ENCODE peak calls at places on chromosomes 7 and 10, in nine cellular contexts. A is heart left ventricle, N is astrocyte, F is fibroblast of mammary gland, W is fibroblast of lung, U is transverse colon, T is PC-3, O is cardiac muscle cell, Z is MM.1S. V is an unnamed sample.

GRCh38 chr7:94509879-94510581 is 421 bp downstream of the CASD1 start:
- DNase-seq in A (peak; percentile 72), N (peak; percentile 51), F (peak; percentile 53), W (peak; percentile 66), U (peak; percentile 82), T (peak; percentile 54), O (peak; percentile 88), Z (peak; percentile 60), V (peak; percentile 73)

GRCh38 chr7:137943132-137943551 is 58.7 kb downstream of the CREB3L2 start:
- DNase-seq in A (peak; percentile 64), N (peak; percentile 89), F (peak; percentile 97), W (peak; percentile 98), U (no peak), T (no peak), O (no peak), Z (no peak), V (no peak)

GRCh38 chr7:132041108-132041507 is 484.7 kb upstream of the PODXL start:
- DNase-seq in A (no peak), N (no peak), F (no peak), W (no peak), U (no peak), T (no peak), O (no peak), Z (no peak), V (no peak)

GRCh38 chr10:1211844-1212570 is 155.8 kb downstream of the WDR37 start:
- DNase-seq in A (no peak), N (no peak), F (no peak), W (no peak), U (no peak), T (no peak), O (no peak), Z (no peak), V (no peak)

GRCh38 chr10:105837951-105838350 is 1196.9 kb downstream of the SORCS3 start:
- DNase-seq in A (no peak), N (peak; percentile 20), F (peak; percentile 0), W (peak; percentile 8), U (no peak), T (peak; percentile 11), O (no peak), Z (peak; percentile 48), V (no peak)

GRCh38 chr7:98329974-98330373 is 48.5 kb downstream of the BRI3 start:
- DNase-seq in A (no peak), N (peak; percentile 86), F (peak; percentile 29), W (no peak), U (no peak), T (no peak), O (no peak), Z (no peak), V (no peak)

GRCh38 chr10:62707810-62708209 is 96.7 kb upstream of the ADO start:
- DNase-seq in A (no peak), N (no peak), F (no peak), W (no peak), U (no peak), T (no peak), O (no peak), Z (peak; percentile 72), V (no peak)

GRCh38 chr7:69967152-69967591 is 368.9 kb downstream of the AUTS2 start:
- DNase-seq in A (peak; percentile 70), N (peak; percentile 29), F (peak; percentile 14), W (peak; percentile 2), U (no peak), T (no peak), O (peak; percentile 53), Z (no peak), V (peak; percentile 22)

GRCh38 chr10:63700209-63700934 is 179.2 kb downstream of the REEP3 start:
- DNase-seq in A (peak; percentile 68), N (peak; percentile 99), F (peak; percentile 100), W (peak; percentile 98), U (no peak), T (peak; percentile 99), O (no peak), Z (no peak), V (peak; percentile 66)

GRCh38 chr10:97510686-97511085 is 12.0 kb downstream of the UBTD1 start:
- DNase-seq in A (no peak), N (no peak), F (no peak), W (no peak), U (no peak), T (no peak), O (no peak), Z (no peak), V (no peak)

GRCh38 chr10:24720096-24720495 is 3.6 kb downstream of the ARHGAP21 start:
- DNase-seq in A (no peak), N (no peak), F (no peak), W (no peak), U (no peak), T (no peak), O (no peak), Z (no peak), V (no peak)

GRCh38 chr7:3092468-3092867 is 48.8 kb upstream of the CARD11 start:
- DNase-seq in A (peak; percentile 36), N (no peak), F (no peak), W (peak; percentile 11), U (peak; percentile 46), T (no peak), O (no peak), Z (peak; percentile 45), V (peak; percentile 25)

GRCh38 chr10:81002382-81002781 is 464.7 kb downstream of the SH2D4B start:
- DNase-seq in A (no peak), N (no peak), F (no peak), W (no peak), U (no peak), T (no peak), O (no peak), Z (no peak), V (no peak)

DNA sequence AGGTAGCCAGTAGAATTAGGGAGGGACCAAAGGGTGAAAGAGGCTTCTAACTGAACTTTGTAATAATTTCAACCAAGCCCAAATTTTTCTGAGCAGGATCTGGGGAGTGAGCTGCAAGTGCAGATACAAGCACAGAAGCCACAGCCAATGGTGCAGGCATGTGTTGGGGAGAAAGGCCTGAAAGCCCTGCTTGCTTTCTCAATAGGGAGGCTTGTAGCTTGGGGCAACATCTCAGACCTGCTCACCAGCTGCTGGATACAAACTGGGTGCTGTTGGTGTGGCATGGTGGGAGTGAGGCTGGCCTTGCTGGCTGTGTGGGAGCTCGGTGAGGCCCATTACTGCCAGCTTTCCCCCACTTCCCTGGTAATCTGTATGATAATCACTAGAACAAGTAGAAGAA is 688.5 kb upstream of the SEMA3D start:
- DNase-seq in A (no peak), N (no peak), F (no peak), W (no peak), U (no peak), T (no peak), O (no peak), Z (no peak), V (no peak)
- H3K4me3 ChIP-seq in A (no peak overlapping the region), N (no peak overlapping the region), F (no peak overlapping the region), W (no peak overlapping the region), U (no peak overlapping the region), T (no peak overlapping the region), O (no peak overlapping the region), Z (no peak overlapping the region), V (no peak overlapping the region)

DNA sequence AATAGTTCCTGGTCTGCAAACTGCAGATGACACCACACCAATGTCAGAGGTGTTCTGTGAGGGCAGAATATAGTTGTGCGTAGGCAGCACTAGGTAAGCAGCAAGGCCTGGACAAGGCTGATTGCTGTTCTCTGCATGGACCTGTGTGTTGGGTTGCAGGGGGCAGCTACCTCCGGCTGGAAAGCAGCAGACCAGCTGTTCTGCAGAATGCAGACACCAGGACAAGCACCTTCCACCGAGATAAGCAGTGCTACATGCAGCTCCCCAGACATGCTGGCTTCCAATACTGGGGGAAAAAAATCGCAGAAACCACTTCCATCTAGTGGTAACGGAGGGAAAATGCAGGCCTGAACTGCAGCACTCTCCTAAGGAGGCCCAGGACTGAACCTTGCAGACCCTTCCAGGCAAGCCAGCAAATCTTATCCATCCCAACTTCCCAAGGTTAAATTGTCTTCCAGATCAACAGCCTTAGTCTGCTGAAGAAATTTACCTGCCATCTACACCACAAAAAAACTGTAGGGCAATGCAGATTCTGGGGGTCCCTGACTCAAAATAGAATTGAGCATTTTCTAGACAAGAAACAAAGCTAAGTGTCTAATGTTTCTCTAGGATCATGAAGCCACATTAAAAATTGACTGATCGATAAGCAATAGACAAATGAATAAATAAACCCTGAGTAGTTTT is 50.5 kb upstream of the COBL start:
- DNase-seq in A (peak; percentile 36), N (peak; percentile 18), F (peak; percentile 50), W (peak; percentile 51), U (peak; percentile 34), T (peak; percentile 75), O (peak; percentile 83), Z (peak; percentile 54), V (peak; percentile 34)
- TF ChIP-seq CTCF in A (peak; percentile 61), N (peak; percentile 76), F (peak; percentile 67), W (peak; percentile 56), U (peak; percentile 72), T (peak; percentile 84), O (peak; percentile 73), Z (peak; percentile 63), V (peak; percentile 61)

GRCh38 chr10:50991496-50992355 is 82.6 kb upstream of the PRKG1 start:
- DNase-seq in A (peak; percentile 79), N (no peak), F (peak; percentile 62), W (peak; percentile 84), U (peak; percentile 61), T (no peak), O (peak; percentile 58), Z (no peak), V (peak; percentile 24)
- H3K4me3 ChIP-seq in A (peak overlapping the region; percentile 80), N (peak overlapping the region; percentile 70), F (peak overlapping the region; percentile 63), W (peak overlapping the region; percentile 88), U (peak overlapping the region; percentile 89), T (peak overlapping the region; percentile 71), O (peak overlapping the region; percentile 57), Z (peak overlapping the region; percentile 67), V (peak overlapping the region; percentile 40)

GRCh38 chr10:7391748-7392147 is 19.1 kb downstream of the SFMBT2 start:
- DNase-seq in A (no peak), N (no peak), F (no peak), W (no peak), U (no peak), T (no peak), O (no peak), Z (no peak), V (no peak)

GRCh38 chr10:7389844-7390243 is 21.0 kb downstream of the SFMBT2 start:
- DNase-seq in A (no peak), N (no peak), F (no peak), W (no peak), U (no peak), T (no peak), O (no peak), Z (no peak), V (no peak)

GRCh38 chr10:7388602-7389001 is 22.2 kb downstream of the SFMBT2 start:
- DNase-seq in A (no peak), N (no peak), F (no peak), W (no peak), U (no peak), T (no peak), O (no peak), Z (no peak), V (no peak)

GRCh38 chr10:7385114-7385513 is 25.7 kb downstream of the SFMBT2 start:
- DNase-seq in A (no peak), N (no peak), F (no peak), W (no peak), U (no peak), T (no peak), O (no peak), Z (no peak), V (no peak)

DNA sequence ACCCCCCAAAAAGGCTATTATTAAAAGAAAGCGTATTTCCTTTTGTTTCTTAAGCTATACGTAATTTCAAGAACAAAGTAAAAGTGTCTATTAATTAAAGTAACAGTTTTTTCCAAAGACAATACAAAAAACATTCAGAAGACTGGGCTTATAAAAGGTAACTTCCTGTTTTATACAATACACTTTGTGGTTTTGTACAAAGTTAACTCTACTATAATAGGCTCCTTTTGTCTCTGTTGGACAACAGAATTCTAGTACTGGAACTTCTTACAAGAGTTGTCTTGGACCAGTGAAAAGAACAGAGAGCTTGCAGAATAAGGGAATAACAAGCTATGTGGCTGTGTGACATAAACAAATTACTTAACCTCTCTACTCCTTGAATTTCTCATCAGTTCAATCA is 21.5 kb downstream of the SFMBT2 start:
- DNase-seq in A (no peak), N (no peak), F (no peak), W (no peak), U (no peak), T (no peak), O (no peak), Z (no peak), V (no peak)
- TF ChIP-seq CTCF in A (no peak), N (no peak), F (no peak), W (no peak), U (no peak), T (no peak), O (no peak), Z (no peak), V (no peak)